ENCODE peak calls at places on chromosome 7, in eight cellular contexts. W is astrocyte of the spinal cord, V is AG09309, P is cardiac muscle cell, T is upper lobe of left lung, Z is GM06990, N is psoas muscle, A is GM12865. L is an unnamed sample.

GRCh38 chr7:16905300-16906044 is 23.7 kb upstream of the AGR3 start:
- DNase-seq in W (peak), V (no peak), P (peak), T (no peak), Z (no peak), N (no peak), A (no peak), L (no peak)

GRCh38 chr7:51075681-51076580 is 240.7 kb downstream of the COBL start:
- DNase-seq in W (no peak), V (no peak), P (no peak), T (no peak), Z (no peak), N (no peak), A (no peak), L (no peak)

GRCh38 chr7:151485006-151485732 is 34.5 kb downstream of the RHEB start:
- DNase-seq in W (peak), V (peak), P (peak), T (no peak), Z (no peak), N (no peak), A (peak), L (no peak)

GRCh38 chr7:587769-588168 is 68.1 kb upstream of the PDGFA start:
- DNase-seq in W (no peak), V (no peak), P (peak), T (no peak), Z (no peak), N (peak), A (no peak), L (no peak)

GRCh38 chr7:151807876-151808275 is 69.0 kb downstream of the PRKAG2 start:
- DNase-seq in W (no peak), V (no peak), P (no peak), T (no peak), Z (no peak), N (peak), A (no peak), L (no peak)

GRCh38 chr7:123666492-123666891 is 10.8 kb downstream of the LMOD2 start:
- DNase-seq in W (no peak), V (no peak), P (no peak), T (no peak), Z (no peak), N (no peak), A (no peak), L (no peak)

GRCh38 chr7:91892099-91892788 is 11.7 kb upstream of the MTERF1 start:
- DNase-seq in W (no peak), V (no peak), P (no peak), T (no peak), Z (no peak), N (no peak), A (no peak), L (no peak)

GRCh38 chr7:112021348-112022044 is 184.7 kb downstream of the DOCK4 start:
- DNase-seq in W (no peak), V (no peak), P (no peak), T (no peak), Z (no peak), N (no peak), A (no peak), L (no peak)

GRCh38 chr7:115230882-115231508 is 309.1 kb downstream of the MDFIC start:
- DNase-seq in W (peak), V (peak), P (peak), T (no peak), Z (no peak), N (no peak), A (peak), L (no peak)

GRCh38 chr7:73971315-73971700 is 56.7 kb upstream of the ELN start:
- DNase-seq in W (no peak), V (no peak), P (no peak), T (peak), Z (no peak), N (no peak), A (peak), L (peak)

GRCh38 chr7:66213637-66214036 is 8.5 kb downstream of the TPST1 start:
- DNase-seq in W (no peak), V (no peak), P (no peak), T (no peak), Z (no peak), N (no peak), A (no peak), L (no peak)

GRCh38 chr7:91373401-91373800 is 109.2 kb downstream of the FZD1 start:
- DNase-seq in W (no peak), V (no peak), P (no peak), T (no peak), Z (no peak), N (no peak), A (no peak), L (no peak)

GRCh38 chr7:18457832-18458231 is 37.7 kb upstream of the HDAC9 start:
- DNase-seq in W (no peak), V (no peak), P (peak), T (no peak), Z (no peak), N (no peak), A (no peak), L (no peak)

GRCh38 chr7:158865977-158866376 is 9.6 kb downstream of the DYNC2I1 start:
- DNase-seq in W (no peak), V (no peak), P (no peak), T (no peak), Z (no peak), N (no peak), A (no peak), L (no peak)
- TF ChIP-seq CTCF in W (no peak), V (no peak), P (no peak), T (no peak), Z (no peak), N (no peak), A (no peak), L (no peak)

DNA sequence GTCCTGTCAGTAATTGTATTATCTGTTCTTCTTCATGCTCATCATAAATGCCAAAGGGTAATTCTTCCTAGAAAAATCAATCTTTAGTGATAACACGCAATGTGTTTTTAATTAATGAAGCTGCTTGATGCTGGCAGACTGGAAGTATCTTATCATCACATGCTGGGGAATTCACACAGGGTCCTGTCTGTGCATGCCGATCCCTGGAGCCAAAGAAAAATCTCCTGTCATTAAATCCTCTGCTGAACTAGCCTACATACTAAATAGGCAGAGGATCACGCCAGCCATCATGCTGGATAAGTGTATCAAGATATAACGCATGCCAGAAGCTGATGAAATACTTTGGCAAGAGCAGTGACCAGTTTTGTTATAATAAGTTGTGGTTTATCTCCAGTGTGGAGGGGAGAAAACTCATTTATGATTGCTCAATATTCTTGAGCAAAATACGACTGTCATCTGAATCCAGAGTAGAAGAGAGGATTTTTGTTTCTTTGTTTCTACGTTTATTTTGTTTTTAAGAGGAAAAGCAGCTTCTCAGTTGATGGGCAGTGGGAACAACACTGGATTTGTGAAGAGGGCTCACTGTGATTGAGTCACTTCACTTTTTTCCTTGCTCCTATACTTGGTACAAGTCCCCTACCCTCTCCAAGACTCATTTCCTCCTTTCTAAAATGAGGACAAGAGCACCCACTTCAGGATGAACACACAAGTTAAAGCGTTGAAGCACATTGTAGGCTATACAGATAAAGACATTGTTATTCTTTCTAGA is 649.1 kb downstream of the TNS3 start:
- DNase-seq in W (peak), V (peak), P (peak), T (peak), Z (no peak), N (no peak), A (no peak), L (no peak)
- TF ChIP-seq CTCF in W (peak), V (peak), P (peak), T (no peak), Z (no peak), N (no peak), A (no peak), L (no peak)

GRCh38 chr7:106793015-106793651 is 71.9 kb upstream of the PIK3CG start:
- DNase-seq in W (peak), V (no peak), P (peak), T (no peak), Z (no peak), N (no peak), A (peak), L (peak)
- TF ChIP-seq CTCF in W (peak), V (peak), P (peak), T (no peak), Z (peak), N (peak), A (peak), L (peak)

GRCh38 chr7:13309535-13309934 is 622.1 kb downstream of the ARL4A start:
- DNase-seq in W (no peak), V (no peak), P (no peak), T (no peak), Z (no peak), N (no peak), A (no peak), L (no peak)
- TF ChIP-seq CTCF in W (no peak), V (no peak), P (no peak), T (no peak), Z (no peak), N (no peak), A (no peak), L (no peak)

L was measured in GM13976.